ENCODE peak calls at places on chromosomes 6 and 20, in four cellular contexts. E is stimulated activated CD8-positive, alpha-beta memory T cell treated with anti-CD3 and anti-CD28 coated beads, Interleukin-7, amount 100 ng/mL, for 1 hour; Z is activated T-helper 9 cell treated with anti-CD3 and anti-CD28 coated beads, Interleukin-2, amount 50 U/mL, for 16 hours; O is foreskin keratinocyte. R is an unnamed sample.

GRCh38 chr6:146290589-146290901 is 253.1 kb upstream of the RAB32 start:
- DNase-seq in Z (no peak), E (no peak), O (no peak), R (no peak)

GRCh38 chr6:31966997-31967925 is 4.7 kb downstream of the DXO start:
- DNase-seq in O (no peak), Z (no peak), E (no peak), R (no peak)

GRCh38 chr20:37353285-37353849 is 7.4 kb downstream of the SRC start:
- DNase-seq in E (no peak), Z (no peak), O (no peak), R (no peak)

GRCh38 chr6:136550330-136551071 is at the start of gene MAP7:
- DNase-seq in E (no peak), O (peak; percentile 59), Z (peak; percentile 57), R (peak; percentile 34)

GRCh38 chr20:61875221-61875885 is 190.3 kb downstream of the TAF4 start:
- DNase-seq in Z (no peak), O (no peak), E (no peak), R (no peak)

GRCh38 chr6:4270799-4271198 is 135.4 kb upstream of the ECI2 start:
- DNase-seq in E (no peak), Z (no peak), O (no peak), R (no peak)

GRCh38 chr6:111804627-111805235 is 68.5 kb downstream of the FYN start:
- DNase-seq in E (peak; percentile 41), Z (peak; percentile 55), O (no peak), R (peak; percentile 42)

GRCh38 chr6:33787336-33787953 is 1.5 kb downstream of the LEMD2 start:
- DNase-seq in E (no peak), Z (no peak), O (no peak), R (no peak)

GRCh38 chr6:14743465-14744211 is 502.2 kb upstream of the JARID2 start:
- DNase-seq in E (no peak), O (peak; percentile 98), Z (peak; percentile 74), R (no peak)

GRCh38 chr6:43965628-43966373 is 161.5 kb downstream of the MRPL14 start:
- DNase-seq in E (no peak), O (no peak), Z (no peak), R (no peak)

GRCh38 chr6:70292144-70292543 is 10.7 kb downstream of the COL9A1 start:
- DNase-seq in O (no peak), Z (no peak), E (no peak), R (no peak)

GRCh38 chr20:49866051-49866450 is 49.3 kb downstream of the SPATA2 start:
- DNase-seq in O (no peak), E (no peak), Z (no peak), R (no peak)

GRCh38 chr20:8788831-8789230 is 280.1 kb upstream of the PLCB4 start:
- DNase-seq in E (no peak), O (no peak), Z (no peak), R (no peak)

GRCh38 chr6:160247457-160247883 is 11.2 kb downstream of the SLC22A2 start:
- DNase-seq in Z (no peak), E (no peak), O (no peak), R (no peak)

GRCh38 chr6:30974488-30975252 is 8.8 kb upstream of the MUC21 start:
- DNase-seq in O (no peak), E (no peak), Z (no peak), R (no peak)

GRCh38 chr6:166589786-166590574 is 3.5 kb upstream of the RAMACL start:
- DNase-seq in O (no peak), Z (no peak), E (no peak), R (no peak)

GRCh38 chr6:5121956-5122355 is 36.8 kb downstream of the PPP1R3G start:
- DNase-seq in E (no peak), O (no peak), Z (no peak), R (no peak)

GRCh38 chr6:50410577-50410976 is 302.7 kb upstream of the TFAP2D start:
- DNase-seq in Z (no peak), E (no peak), O (no peak), R (no peak)

GRCh38 chr6:21257125-21257524 is 336.4 kb upstream of the SOX4 start:
- DNase-seq in E (no peak), Z (no peak), O (no peak), R (no peak)

GRCh38 chr6:114619621-114620020 is 276.8 kb upstream of the HS3ST5 start:
- DNase-seq in E (no peak), Z (no peak), O (no peak), R (no peak)

GRCh38 chr6:114282268-114282667 is 60.6 kb downstream of the HS3ST5 start:
- DNase-seq in O (no peak), E (no peak), Z (no peak), R (no peak)

GRCh38 chr20:49508435-49509199 is 26.1 kb upstream of the KCNB1 start:
- DNase-seq in E (no peak), Z (no peak), O (no peak), R (no peak)

GRCh38 chr6:141540207-141540606 is 592.5 kb upstream of the GJE1 start:
- DNase-seq in E (no peak), Z (no peak), O (no peak), R (no peak)

GRCh38 chr6:5997420-5998093 is 9.2 kb downstream of the NRN1 start:
- DNase-seq in E (no peak), Z (no peak), O (no peak), R (no peak)

GRCh38 chr20:35021063-35021462 is 65.4 kb downstream of the MYH7B start:
- DNase-seq in Z (no peak), E (no peak), O (no peak), R (no peak)

GRCh38 chr6:136403166-136403980 is 113.7 kb upstream of the BCLAF1 start:
- DNase-seq in Z (no peak), E (no peak), O (peak; percentile 98), R (no peak)

GRCh38 chr6:76262240-76262639 is 189.8 kb upstream of the IMPG1 start:
- DNase-seq in E (no peak), Z (no peak), O (no peak), R (no peak)

GRCh38 chr6:20707166-20707485 is 172.9 kb downstream of the CDKAL1 start:
- DNase-seq in Z (no peak), E (no peak), O (no peak), R (no peak)

GRCh38 chr20:3663858-3664257 is 659 bp upstream of the GFRA4 start:
- DNase-seq in E (no peak), O (no peak), Z (no peak), R (no peak)

GRCh38 chr6:12761376-12762115 is 45.0 kb downstream of the PHACTR1 start:
- DNase-seq in O (peak; percentile 23), E (no peak), Z (no peak), R (no peak)

GRCh38 chr20:3251806-3252205 is 12.8 kb upstream of the SLC4A11 start:
- DNase-seq in E (no peak), Z (no peak), O (no peak), R (no peak)

GRCh38 chr20:25065625-25066338 is 7.8 kb upstream of the ACSS1 start:
- DNase-seq in Z (peak; percentile 49), O (no peak), E (peak; percentile 45), R (peak; percentile 52)

GRCh38 chr6:150272976-150273315 is 95.9 kb upstream of the IYD start:
- DNase-seq in O (no peak), Z (no peak), E (no peak), R (no peak)

GRCh38 chr6:104218132-104218531 is 641.6 kb downstream of the HACE1 start:
- DNase-seq in E (no peak), Z (no peak), O (no peak), R (no peak)

GRCh38 chr20:32437391-32438074 is 79.4 kb downstream of the ASXL1 start:
- DNase-seq in E (no peak), O (no peak), Z (no peak), R (peak; percentile 10)

R was measured in central memory CD8-positive, alpha-beta T cell.